ENCODE peak calls at places on chromosomes 11 and 22, in six cellular contexts. One of them, this sample, is unnamed.
A peak's percentile ranks its signal among the peaks of the same experiment; 100 is the strongest.

GRCh38 chr11:123509737-123510578 is 79.9 kb downstream of the GRAMD1B start:
- DNase-seq in GM23248: peak; percentile 77
- DNase-seq in HFF-Myc: no peak
- DNase-seq in Peyer's patch: no peak
- DNase-seq in dorsolateral prefrontal cortex: peak; percentile 89
- DNase-seq in A549: no peak
- DNase-seq in this sample: no peak

GRCh38 chr11:132588366-132588765 is 943.9 kb downstream of the OPCML start:
- DNase-seq in HFF-Myc: no peak
- DNase-seq in Peyer's patch: no peak
- DNase-seq in GM23248: peak; percentile 55
- DNase-seq in A549: no peak
- DNase-seq in dorsolateral prefrontal cortex: no peak
- DNase-seq in this sample: no peak

GRCh38 chr11:42161886-42162285 is 702.4 kb upstream of the LRRC4C start:
- DNase-seq in dorsolateral prefrontal cortex: no peak
- DNase-seq in Peyer's patch: no peak
- DNase-seq in A549: no peak
- DNase-seq in GM23248: no peak
- DNase-seq in HFF-Myc: no peak
- DNase-seq in this sample: peak; percentile 41

GRCh38 chr11:18865261-18865660 is 73.7 kb upstream of the PTPN5 start:
- DNase-seq in A549: no peak
- DNase-seq in HFF-Myc: no peak
- DNase-seq in GM23248: no peak
- DNase-seq in Peyer's patch: no peak
- DNase-seq in dorsolateral prefrontal cortex: no peak
- DNase-seq in this sample: no peak

GRCh38 chr22:47325249-47325648 is 562.8 kb downstream of the TBC1D22A start:
- DNase-seq in GM23248: no peak
- DNase-seq in Peyer's patch: no peak
- DNase-seq in HFF-Myc: no peak
- DNase-seq in A549: no peak
- DNase-seq in dorsolateral prefrontal cortex: no peak
- DNase-seq in this sample: no peak

GRCh38 chr11:24575392-24575791 is 78.5 kb downstream of the LUZP2 start:
- DNase-seq in HFF-Myc: no peak
- DNase-seq in Peyer's patch: no peak
- DNase-seq in dorsolateral prefrontal cortex: no peak
- DNase-seq in GM23248: peak; percentile 3
- DNase-seq in A549: peak; percentile 0
- DNase-seq in this sample: no peak

GRCh38 chr11:46547579-46547978 is 46.2 kb downstream of the AMBRA1 start:
- DNase-seq in GM23248: no peak
- DNase-seq in Peyer's patch: no peak
- DNase-seq in A549: no peak
- DNase-seq in dorsolateral prefrontal cortex: no peak
- DNase-seq in HFF-Myc: no peak
- DNase-seq in this sample: no peak

GRCh38 chr11:114832532-114833125 is 154.3 kb downstream of the NXPE2 start:
- DNase-seq in GM23248: no peak
- DNase-seq in Peyer's patch: no peak
- DNase-seq in HFF-Myc: no peak
- DNase-seq in dorsolateral prefrontal cortex: no peak
- DNase-seq in A549: no peak
- DNase-seq in this sample: no peak

GRCh38 chr11:120169981-120170698 is 32.2 kb upstream of the TRIM29 start:
- DNase-seq in dorsolateral prefrontal cortex: no peak
- DNase-seq in HFF-Myc: no peak
- DNase-seq in Peyer's patch: peak; percentile 53
- DNase-seq in GM23248: no peak
- DNase-seq in A549: no peak
- DNase-seq in this sample: no peak

GRCh38 chr11:132817387-132817786 is 714.9 kb downstream of the OPCML start:
- DNase-seq in GM23248: no peak
- DNase-seq in dorsolateral prefrontal cortex: no peak
- DNase-seq in Peyer's patch: no peak
- DNase-seq in A549: no peak
- DNase-seq in HFF-Myc: no peak
- DNase-seq in this sample: no peak

GRCh38 chr11:124481365-124482323 is 36.1 kb upstream of the OR8B8 start:
- DNase-seq in HFF-Myc: no peak
- DNase-seq in dorsolateral prefrontal cortex: peak; percentile 59
- DNase-seq in Peyer's patch: no peak
- DNase-seq in GM23248: peak; percentile 66
- DNase-seq in A549: peak; percentile 23
- DNase-seq in this sample: no peak

GRCh38 chr11:62689421-62690183 is at the start of gene LRRN4CL:
- DNase-seq in A549: no peak
- DNase-seq in Peyer's patch: no peak
- DNase-seq in HFF-Myc: peak; percentile 96
- DNase-seq in dorsolateral prefrontal cortex: peak; percentile 65
- DNase-seq in GM23248: peak; percentile 94
- DNase-seq in this sample: peak; percentile 91

GRCh38 chr11:8168485-8169257 is at the start of gene RIC3:
- DNase-seq in A549: peak; percentile 29
- DNase-seq in GM23248: no peak
- DNase-seq in Peyer's patch: peak; percentile 48
- DNase-seq in HFF-Myc: no peak
- DNase-seq in dorsolateral prefrontal cortex: peak; percentile 75
- DNase-seq in this sample: no peak

GRCh38 chr11:120512727-120513435 is 1.3 kb downstream of the GRIK4 start:
- DNase-seq in A549: peak; percentile 26
- DNase-seq in HFF-Myc: no peak
- DNase-seq in Peyer's patch: no peak
- DNase-seq in GM23248: no peak
- DNase-seq in dorsolateral prefrontal cortex: peak; percentile 63
- DNase-seq in this sample: no peak

GRCh38 chr11:93017821-93018690 is 48.6 kb downstream of the MTNR1B start:
- DNase-seq in A549: peak; percentile 37
- DNase-seq in HFF-Myc: no peak
- DNase-seq in dorsolateral prefrontal cortex: no peak
- DNase-seq in GM23248: peak; percentile 67
- DNase-seq in Peyer's patch: no peak
- DNase-seq in this sample: no peak

GRCh38 chr11:21640491-21640890 is 552.4 kb upstream of the ANO5 start:
- DNase-seq in dorsolateral prefrontal cortex: no peak
- DNase-seq in Peyer's patch: no peak
- DNase-seq in HFF-Myc: no peak
- DNase-seq in A549: no peak
- DNase-seq in GM23248: no peak
- DNase-seq in this sample: no peak

GRCh38 chr11:33479216-33479615 is 221.4 kb downstream of the C11orf91 start:
- DNase-seq in dorsolateral prefrontal cortex: no peak
- DNase-seq in GM23248: no peak
- DNase-seq in Peyer's patch: no peak
- DNase-seq in HFF-Myc: no peak
- DNase-seq in A549: no peak
- DNase-seq in this sample: no peak

GRCh38 chr11:122322369-122322768 is 206.4 kb upstream of the BLID start:
- DNase-seq in Peyer's patch: no peak
- DNase-seq in GM23248: peak; percentile 84
- DNase-seq in HFF-Myc: no peak
- DNase-seq in dorsolateral prefrontal cortex: no peak
- DNase-seq in A549: no peak
- DNase-seq in this sample: no peak

GRCh38 chr22:19800761-19801244 is 40.2 kb downstream of the TBX1 start:
- DNase-seq in dorsolateral prefrontal cortex: no peak
- DNase-seq in HFF-Myc: no peak
- DNase-seq in Peyer's patch: no peak
- DNase-seq in A549: peak; percentile 39
- DNase-seq in GM23248: peak; percentile 60
- DNase-seq in this sample: no peak

GRCh38 chr11:66068923-66069714 is 953 bp upstream of the PACS1 start:
- DNase-seq in dorsolateral prefrontal cortex: no peak
- DNase-seq in A549: peak; percentile 81
- DNase-seq in HFF-Myc: no peak
- DNase-seq in GM23248: peak; percentile 85
- DNase-seq in Peyer's patch: no peak
- DNase-seq in this sample: no peak

GRCh38 chr11:16406226-16406625 is 49.9 kb upstream of the SOX6 start:
- DNase-seq in HFF-Myc: no peak
- DNase-seq in GM23248: no peak
- DNase-seq in Peyer's patch: no peak
- DNase-seq in A549: no peak
- DNase-seq in dorsolateral prefrontal cortex: no peak
- DNase-seq in this sample: no peak

GRCh38 chr11:29773656-29774264 is 243.1 kb downstream of the KCNA4 start:
- DNase-seq in dorsolateral prefrontal cortex: peak; percentile 55
- DNase-seq in HFF-Myc: no peak
- DNase-seq in GM23248: peak; percentile 51
- DNase-seq in Peyer's patch: no peak
- DNase-seq in A549: no peak
- DNase-seq in this sample: no peak

GRCh38 chr11:131546218-131546895 is 175.9 kb downstream of the NTM start:
- DNase-seq in Peyer's patch: no peak
- DNase-seq in A549: no peak
- DNase-seq in dorsolateral prefrontal cortex: no peak
- DNase-seq in HFF-Myc: no peak
- DNase-seq in GM23248: no peak
- DNase-seq in this sample: no peak
- H3K4me3 ChIP-seq in Peyer's patch: no peak overlapping the region
- H3K4me3 ChIP-seq in A549: no peak overlapping the region
- H3K4me3 ChIP-seq in dorsolateral prefrontal cortex: peak overlapping the region; percentile 48
- H3K4me3 ChIP-seq in HFF-Myc: no peak overlapping the region
- H3K4me3 ChIP-seq in GM23248: no peak overlapping the region
- H3K4me3 ChIP-seq in this sample: no peak overlapping the region

DNA sequence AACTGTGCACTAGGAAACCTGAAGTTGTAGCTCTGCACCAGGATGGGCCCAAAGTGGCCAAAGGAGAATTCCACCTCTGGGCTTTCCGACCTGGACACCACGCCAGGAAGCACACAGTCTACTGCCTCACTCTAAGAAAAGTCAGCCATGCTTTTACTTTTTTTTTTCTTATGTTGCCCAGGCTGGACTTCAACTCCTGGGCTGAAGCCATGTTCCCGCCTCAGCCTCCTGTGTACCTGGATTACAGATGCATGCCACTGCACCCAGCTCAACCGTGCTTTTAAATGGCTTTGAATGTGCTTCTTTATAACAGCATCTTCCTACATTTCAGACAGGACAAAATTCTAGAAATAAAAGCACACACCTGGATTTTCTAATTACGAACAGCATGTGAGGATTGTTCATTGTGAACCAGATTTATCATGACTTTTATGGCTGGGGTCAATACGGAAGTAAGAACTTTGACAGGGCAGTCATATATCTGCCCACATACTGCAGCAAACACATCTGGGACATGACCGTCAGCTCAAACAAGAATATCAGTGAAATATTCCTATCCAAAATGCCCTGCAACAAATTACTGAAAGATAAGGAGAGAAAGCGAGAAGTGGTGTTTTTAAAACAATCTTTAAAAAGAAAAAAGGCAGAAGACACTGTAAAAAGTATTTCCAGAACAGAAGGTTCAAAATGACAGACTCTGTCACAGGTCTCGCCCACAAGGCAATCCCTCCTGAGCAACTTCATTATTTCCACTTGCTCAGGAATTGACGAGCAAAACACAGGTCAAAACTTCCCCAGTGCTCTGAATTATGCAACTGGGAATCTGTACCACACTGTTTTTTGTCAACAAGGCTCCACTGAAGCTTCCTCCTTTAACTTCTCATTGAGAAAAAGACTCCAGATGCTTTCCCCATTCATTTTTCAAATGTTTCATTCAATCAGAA is 42.1 kb downstream of the PACSIN2 start:
- DNase-seq in A549: no peak
- DNase-seq in dorsolateral prefrontal cortex: no peak
- DNase-seq in HFF-Myc: no peak
- DNase-seq in GM23248: no peak
- DNase-seq in Peyer's patch: peak; percentile 65
- DNase-seq in this sample: no peak
- H3K4me3 ChIP-seq in A549: no peak overlapping the region
- H3K4me3 ChIP-seq in dorsolateral prefrontal cortex: no peak overlapping the region
- H3K4me3 ChIP-seq in HFF-Myc: no peak overlapping the region
- H3K4me3 ChIP-seq in GM23248: no peak overlapping the region
- H3K4me3 ChIP-seq in Peyer's patch: no peak overlapping the region
- H3K4me3 ChIP-seq in this sample: no peak overlapping the region

GRCh38 chr11:533049-533585 is 2.3 kb downstream of the HRAS start:
- DNase-seq in HFF-Myc: no peak
- DNase-seq in A549: no peak
- DNase-seq in dorsolateral prefrontal cortex: no peak
- DNase-seq in GM23248: no peak
- DNase-seq in Peyer's patch: peak; percentile 46
- DNase-seq in this sample: no peak

GRCh38 chr11:534592-535518 is 521 bp downstream of the HRAS start:
- DNase-seq in A549: no peak
- DNase-seq in GM23248: peak; percentile 66
- DNase-seq in Peyer's patch: peak; percentile 71
- DNase-seq in HFF-Myc: no peak
- DNase-seq in dorsolateral prefrontal cortex: no peak
- DNase-seq in this sample: no peak

GRCh38 chr11:534197-534591 is 1.2 kb downstream of the HRAS start:
- DNase-seq in dorsolateral prefrontal cortex: no peak
- DNase-seq in HFF-Myc: no peak
- DNase-seq in Peyer's patch: peak; percentile 48
- DNase-seq in GM23248: no peak
- DNase-seq in A549: no peak
- DNase-seq in this sample: no peak

GRCh38 chr11:532512-533048 is 2.8 kb downstream of the HRAS start:
- DNase-seq in dorsolateral prefrontal cortex: no peak
- DNase-seq in HFF-Myc: no peak
- DNase-seq in Peyer's patch: peak; percentile 47
- DNase-seq in GM23248: no peak
- DNase-seq in A549: no peak
- DNase-seq in this sample: no peak

GRCh38 chr11:533586-534196 is 1.7 kb downstream of the HRAS start:
- DNase-seq in A549: no peak
- DNase-seq in Peyer's patch: peak; percentile 45
- DNase-seq in GM23248: no peak
- DNase-seq in dorsolateral prefrontal cortex: no peak
- DNase-seq in HFF-Myc: no peak
- DNase-seq in this sample: no peak
- H3K4me3 ChIP-seq in A549: peak overlapping the region; percentile 89
- H3K4me3 ChIP-seq in Peyer's patch: no peak overlapping the region
- H3K4me3 ChIP-seq in GM23248: peak overlapping the region; percentile 99
- H3K4me3 ChIP-seq in dorsolateral prefrontal cortex: peak overlapping the region; percentile 87
- H3K4me3 ChIP-seq in HFF-Myc: peak overlapping the region; percentile 87
- H3K4me3 ChIP-seq in this sample: no peak overlapping the region

GRCh38 chr11:83546371-83546770 is 260.2 kb upstream of the CCDC90B start:
- DNase-seq in dorsolateral prefrontal cortex: no peak
- DNase-seq in A549: no peak
- DNase-seq in Peyer's patch: no peak
- DNase-seq in GM23248: no peak
- DNase-seq in HFF-Myc: no peak
- DNase-seq in this sample: no peak

GRCh38 chr11:83545494-83545893 is 259.3 kb upstream of the CCDC90B start:
- DNase-seq in dorsolateral prefrontal cortex: no peak
- DNase-seq in A549: no peak
- DNase-seq in GM23248: no peak
- DNase-seq in Peyer's patch: no peak
- DNase-seq in HFF-Myc: no peak
- DNase-seq in this sample: no peak

GRCh38 chr11:83545911-83546310 is 259.7 kb upstream of the CCDC90B start:
- DNase-seq in Peyer's patch: no peak
- DNase-seq in dorsolateral prefrontal cortex: peak; percentile 45
- DNase-seq in GM23248: no peak
- DNase-seq in A549: no peak
- DNase-seq in HFF-Myc: no peak
- DNase-seq in this sample: no peak

GRCh38 chr11:83554896-83555295 is 268.7 kb upstream of the CCDC90B start:
- DNase-seq in Peyer's patch: no peak
- DNase-seq in HFF-Myc: no peak
- DNase-seq in A549: no peak
- DNase-seq in dorsolateral prefrontal cortex: no peak
- DNase-seq in GM23248: no peak
- DNase-seq in this sample: no peak

GRCh38 chr11:83549984-83550667 is 264.0 kb upstream of the CCDC90B start:
- DNase-seq in HFF-Myc: no peak
- DNase-seq in dorsolateral prefrontal cortex: no peak
- DNase-seq in GM23248: no peak
- DNase-seq in Peyer's patch: no peak
- DNase-seq in A549: no peak
- DNase-seq in this sample: no peak
- H3K4me3 ChIP-seq in HFF-Myc: no peak overlapping the region
- H3K4me3 ChIP-seq in dorsolateral prefrontal cortex: no peak overlapping the region
- H3K4me3 ChIP-seq in GM23248: no peak overlapping the region
- H3K4me3 ChIP-seq in Peyer's patch: no peak overlapping the region
- H3K4me3 ChIP-seq in A549: no peak overlapping the region
- H3K4me3 ChIP-seq in this sample: no peak overlapping the region

This sample was measured in BJ.